ENCODE peak calls at places on chromosome 1, in ten cellular contexts. One of them, this sample, is unnamed.

GRCh38 chr1:217895817-217896216 is 264.7 kb downstream of the SPATA17 start:
- DNase-seq in tibial artery: no peak
- DNase-seq in SJSA1: no peak
- DNase-seq in Peyer's patch: no peak
- DNase-seq in GM23248: no peak
- DNase-seq in right cardiac atrium: no peak
- DNase-seq in astrocyte of the spinal cord: no peak
- DNase-seq in lower lobe of right lung: no peak
- DNase-seq in upper lobe of right lung: no peak
- DNase-seq in Karpas-422: no peak
- DNase-seq in this sample: no peak

GRCh38 chr1:22787636-22788035 is 77.0 kb downstream of the EPHB2 start:
- DNase-seq in tibial artery: no peak
- DNase-seq in SJSA1: no peak
- DNase-seq in Peyer's patch: no peak
- DNase-seq in GM23248: no peak
- DNase-seq in right cardiac atrium: no peak
- DNase-seq in astrocyte of the spinal cord: no peak
- DNase-seq in lower lobe of right lung: no peak
- DNase-seq in upper lobe of right lung: no peak
- DNase-seq in Karpas-422: no peak
- DNase-seq in this sample: no peak

GRCh38 chr1:231387770-231388669 is 34.1 kb downstream of the EGLN1 start:
- DNase-seq in tibial artery: no peak
- DNase-seq in SJSA1: peak
- DNase-seq in Peyer's patch: no peak
- DNase-seq in GM23248: peak
- DNase-seq in right cardiac atrium: no peak
- DNase-seq in astrocyte of the spinal cord: no peak
- DNase-seq in lower lobe of right lung: no peak
- DNase-seq in upper lobe of right lung: no peak
- DNase-seq in Karpas-422: no peak
- DNase-seq in this sample: no peak

GRCh38 chr1:151994956-151995355 is 1.3 kb upstream of the S100A10 start:
- DNase-seq in tibial artery: peak
- DNase-seq in SJSA1: peak
- DNase-seq in Peyer's patch: no peak
- DNase-seq in GM23248: peak
- DNase-seq in right cardiac atrium: no peak
- DNase-seq in astrocyte of the spinal cord: peak
- DNase-seq in lower lobe of right lung: no peak
- DNase-seq in upper lobe of right lung: no peak
- DNase-seq in Karpas-422: no peak
- DNase-seq in this sample: peak

GRCh38 chr1:229117664-229118300 is 153.1 kb upstream of the RAB4A start:
- DNase-seq in tibial artery: peak
- DNase-seq in SJSA1: peak
- DNase-seq in Peyer's patch: peak
- DNase-seq in GM23248: peak
- DNase-seq in right cardiac atrium: peak
- DNase-seq in astrocyte of the spinal cord: no peak
- DNase-seq in lower lobe of right lung: peak
- DNase-seq in upper lobe of right lung: peak
- DNase-seq in Karpas-422: no peak
- DNase-seq in this sample: peak

GRCh38 chr1:39047374-39048229 is 21.5 kb downstream of the NDUFS5 start:
- DNase-seq in tibial artery: peak
- DNase-seq in SJSA1: peak
- DNase-seq in Peyer's patch: peak
- DNase-seq in GM23248: peak
- DNase-seq in right cardiac atrium: peak
- DNase-seq in astrocyte of the spinal cord: peak
- DNase-seq in lower lobe of right lung: peak
- DNase-seq in upper lobe of right lung: no peak
- DNase-seq in Karpas-422: peak
- DNase-seq in this sample: peak

GRCh38 chr1:85605519-85606413 is 25.2 kb downstream of the CCN1 start:
- DNase-seq in tibial artery: no peak
- DNase-seq in SJSA1: peak
- DNase-seq in Peyer's patch: no peak
- DNase-seq in GM23248: peak
- DNase-seq in right cardiac atrium: no peak
- DNase-seq in astrocyte of the spinal cord: no peak
- DNase-seq in lower lobe of right lung: no peak
- DNase-seq in upper lobe of right lung: no peak
- DNase-seq in Karpas-422: peak
- DNase-seq in this sample: no peak

GRCh38 chr1:31936278-31936965 is 1.7 kb downstream of the PTP4A2 start:
- DNase-seq in tibial artery: no peak
- DNase-seq in SJSA1: no peak
- DNase-seq in Peyer's patch: peak
- DNase-seq in GM23248: peak
- DNase-seq in right cardiac atrium: no peak
- DNase-seq in astrocyte of the spinal cord: no peak
- DNase-seq in lower lobe of right lung: no peak
- DNase-seq in upper lobe of right lung: no peak
- DNase-seq in Karpas-422: peak
- DNase-seq in this sample: no peak

GRCh38 chr1:8370046-8370881 is 52.4 kb downstream of the SLC45A1 start:
- DNase-seq in tibial artery: no peak
- DNase-seq in SJSA1: peak
- DNase-seq in Peyer's patch: no peak
- DNase-seq in GM23248: peak
- DNase-seq in right cardiac atrium: no peak
- DNase-seq in astrocyte of the spinal cord: peak
- DNase-seq in lower lobe of right lung: no peak
- DNase-seq in upper lobe of right lung: peak
- DNase-seq in Karpas-422: no peak
- DNase-seq in this sample: no peak

GRCh38 chr1:211831558-211832323 is 1.2 kb upstream of the LPGAT1 start:
- DNase-seq in tibial artery: no peak
- DNase-seq in SJSA1: no peak
- DNase-seq in Peyer's patch: no peak
- DNase-seq in GM23248: no peak
- DNase-seq in right cardiac atrium: no peak
- DNase-seq in astrocyte of the spinal cord: no peak
- DNase-seq in lower lobe of right lung: no peak
- DNase-seq in upper lobe of right lung: no peak
- DNase-seq in Karpas-422: peak
- DNase-seq in this sample: no peak

GRCh38 chr1:16181887-16182719 is 26.2 kb upstream of the EPHA2 start:
- DNase-seq in tibial artery: peak
- DNase-seq in SJSA1: peak
- DNase-seq in Peyer's patch: peak
- DNase-seq in GM23248: peak
- DNase-seq in right cardiac atrium: peak
- DNase-seq in astrocyte of the spinal cord: peak
- DNase-seq in lower lobe of right lung: peak
- DNase-seq in upper lobe of right lung: peak
- DNase-seq in Karpas-422: no peak
- DNase-seq in this sample: peak
- H3K4me3 ChIP-seq in tibial artery: no peak
- H3K4me3 ChIP-seq in SJSA1: no peak
- H3K4me3 ChIP-seq in Peyer's patch: no peak
- H3K4me3 ChIP-seq in GM23248: peak
- H3K4me3 ChIP-seq in right cardiac atrium: no peak
- H3K4me3 ChIP-seq in astrocyte of the spinal cord: no peak
- H3K4me3 ChIP-seq in lower lobe of right lung: no peak
- H3K4me3 ChIP-seq in upper lobe of right lung: no peak
- H3K4me3 ChIP-seq in Karpas-422: no peak
- H3K4me3 ChIP-seq in this sample: no peak

DNA sequence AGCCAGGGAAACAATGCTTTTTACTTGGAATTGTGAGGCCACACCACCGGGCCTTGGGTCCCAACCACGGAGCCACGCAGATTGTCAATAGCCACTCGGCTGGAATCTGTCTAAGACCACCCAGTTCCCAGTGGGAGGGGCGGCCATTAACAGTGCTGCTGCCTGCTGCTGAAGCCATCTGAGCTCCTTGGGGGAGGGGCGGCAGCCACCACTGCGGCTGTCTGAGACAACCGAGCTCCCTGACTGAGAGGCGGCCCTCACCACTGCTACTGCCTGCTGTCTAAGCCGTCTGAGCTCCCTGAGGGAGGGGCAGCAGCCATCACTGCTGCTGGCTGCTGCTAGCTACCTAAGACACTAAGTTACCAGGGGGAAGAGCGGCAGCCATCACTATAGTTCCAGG is 64.3 kb downstream of the DMRTA2 start:
- DNase-seq in tibial artery: no peak
- DNase-seq in SJSA1: no peak
- DNase-seq in Peyer's patch: no peak
- DNase-seq in GM23248: no peak
- DNase-seq in right cardiac atrium: no peak
- DNase-seq in astrocyte of the spinal cord: no peak
- DNase-seq in lower lobe of right lung: no peak
- DNase-seq in upper lobe of right lung: no peak
- DNase-seq in Karpas-422: no peak
- DNase-seq in this sample: no peak
- H3K4me3 ChIP-seq in tibial artery: no peak
- H3K4me3 ChIP-seq in SJSA1: no peak
- H3K4me3 ChIP-seq in Peyer's patch: no peak
- H3K4me3 ChIP-seq in GM23248: no peak
- H3K4me3 ChIP-seq in right cardiac atrium: no peak
- H3K4me3 ChIP-seq in astrocyte of the spinal cord: no peak
- H3K4me3 ChIP-seq in lower lobe of right lung: no peak
- H3K4me3 ChIP-seq in upper lobe of right lung: no peak
- H3K4me3 ChIP-seq in Karpas-422: no peak
- H3K4me3 ChIP-seq in this sample: no peak

GRCh38 chr1:228087771-228088251 is 5.3 kb downstream of the ARF1 start:
- DNase-seq in tibial artery: no peak
- DNase-seq in SJSA1: peak
- DNase-seq in Peyer's patch: no peak
- DNase-seq in GM23248: peak
- DNase-seq in right cardiac atrium: peak
- DNase-seq in astrocyte of the spinal cord: peak
- DNase-seq in lower lobe of right lung: peak
- DNase-seq in upper lobe of right lung: peak
- DNase-seq in Karpas-422: no peak
- DNase-seq in this sample: peak
- H3K4me3 ChIP-seq in tibial artery: peak
- H3K4me3 ChIP-seq in SJSA1: no peak
- H3K4me3 ChIP-seq in Peyer's patch: no peak
- H3K4me3 ChIP-seq in GM23248: peak
- H3K4me3 ChIP-seq in right cardiac atrium: no peak
- H3K4me3 ChIP-seq in astrocyte of the spinal cord: no peak
- H3K4me3 ChIP-seq in lower lobe of right lung: peak
- H3K4me3 ChIP-seq in upper lobe of right lung: peak
- H3K4me3 ChIP-seq in Karpas-422: no peak
- H3K4me3 ChIP-seq in this sample: no peak

GRCh38 chr1:73587080-73587479 is 610.9 kb downstream of the LRRIQ3 start:
- DNase-seq in tibial artery: no peak
- DNase-seq in SJSA1: no peak
- DNase-seq in Peyer's patch: no peak
- DNase-seq in GM23248: no peak
- DNase-seq in right cardiac atrium: no peak
- DNase-seq in astrocyte of the spinal cord: no peak
- DNase-seq in lower lobe of right lung: no peak
- DNase-seq in upper lobe of right lung: no peak
- DNase-seq in Karpas-422: no peak
- DNase-seq in this sample: no peak
- H3K4me3 ChIP-seq in tibial artery: no peak
- H3K4me3 ChIP-seq in SJSA1: no peak
- H3K4me3 ChIP-seq in Peyer's patch: no peak
- H3K4me3 ChIP-seq in GM23248: no peak
- H3K4me3 ChIP-seq in right cardiac atrium: no peak
- H3K4me3 ChIP-seq in astrocyte of the spinal cord: no peak
- H3K4me3 ChIP-seq in lower lobe of right lung: no peak
- H3K4me3 ChIP-seq in upper lobe of right lung: no peak
- H3K4me3 ChIP-seq in Karpas-422: no peak
- H3K4me3 ChIP-seq in this sample: no peak

This sample was measured in aorta.